ENCODE peak calls at places on chromosome 4, in ten cellular contexts. U is mesenchymal stem cell, Z is Peyer's patch, M is A549, A is keratinocyte, V is pancreas, R is SK-N-SH, P is testis, G is endodermal cell, L is aorta. B is an unnamed sample.
A peak's percentile ranks its signal among the peaks of the same experiment; 100 is the strongest.

GRCh38 chr4:71206763-71207162 is 132.1 kb upstream of the SLC4A4 start:
- DNase-seq in U (no peak), Z (no peak), M (no peak), A (no peak), V (no peak), R (no peak), P (no peak), G (no peak), L (no peak), B (no peak)

GRCh38 chr4:113455081-113455480 is 306.5 kb downstream of the CAMK2D start:
- DNase-seq in U (no peak), Z (no peak), M (no peak), A (no peak), V (no peak), R (no peak), P (no peak), G (no peak), L (no peak), B (no peak)

GRCh38 chr4:152033621-152034020 is 272.8 kb upstream of the GATB start:
- DNase-seq in U (no peak), Z (no peak), M (no peak), A (no peak), V (no peak), R (no peak), P (no peak), G (no peak), L (no peak), B (no peak)

GRCh38 chr4:71389149-71389840 is 50.5 kb downstream of the SLC4A4 start:
- DNase-seq in U (no peak), Z (no peak), M (no peak), A (no peak), V (no peak), R (no peak), P (peak; percentile 17), G (no peak), L (peak; percentile 63), B (no peak)

GRCh38 chr4:150591284-150591874 is 9.4 kb downstream of the MAB21L2 start:
- DNase-seq in U (peak; percentile 38), Z (no peak), M (no peak), A (no peak), V (no peak), R (no peak), P (no peak), G (peak; percentile 85), L (no peak), B (no peak)

GRCh38 chr4:102610476-102610875 is 109.3 kb downstream of the NFKB1 start:
- DNase-seq in U (no peak), Z (no peak), M (no peak), A (no peak), V (no peak), R (no peak), P (no peak), G (no peak), L (no peak), B (no peak)

GRCh38 chr4:181078236-181078635 is 1165.0 kb upstream of the TENM3 start:
- DNase-seq in U (no peak), Z (no peak), M (no peak), A (no peak), V (no peak), R (no peak), P (no peak), G (no peak), L (no peak), B (no peak)

GRCh38 chr4:108559067-108559793 is 61.1 kb upstream of the RPL34 start:
- DNase-seq in U (peak; percentile 5), Z (no peak), M (no peak), A (no peak), V (no peak), R (no peak), P (no peak), G (no peak), L (no peak), B (no peak)

GRCh38 chr4:57501715-57502114 is 391.5 kb upstream of the IGFBP7 start:
- DNase-seq in U (peak; percentile 3), Z (no peak), M (peak; percentile 1), A (no peak), V (no peak), R (no peak), P (no peak), G (no peak), L (peak; percentile 64), B (no peak)

GRCh38 chr4:109022941-109023340 is 260.1 kb upstream of the ETNPPL start:
- DNase-seq in U (peak; percentile 30), Z (no peak), M (no peak), A (no peak), V (no peak), R (no peak), P (no peak), G (no peak), L (no peak), B (no peak)

GRCh38 chr4:40576651-40577480 is 52.8 kb downstream of the RBM47 start:
- DNase-seq in U (peak; percentile 97), Z (peak; percentile 87), M (peak; percentile 85), A (peak; percentile 75), V (peak; percentile 74), R (no peak), P (peak; percentile 73), G (peak; percentile 75), L (peak; percentile 91), B (peak; percentile 94)

DNA sequence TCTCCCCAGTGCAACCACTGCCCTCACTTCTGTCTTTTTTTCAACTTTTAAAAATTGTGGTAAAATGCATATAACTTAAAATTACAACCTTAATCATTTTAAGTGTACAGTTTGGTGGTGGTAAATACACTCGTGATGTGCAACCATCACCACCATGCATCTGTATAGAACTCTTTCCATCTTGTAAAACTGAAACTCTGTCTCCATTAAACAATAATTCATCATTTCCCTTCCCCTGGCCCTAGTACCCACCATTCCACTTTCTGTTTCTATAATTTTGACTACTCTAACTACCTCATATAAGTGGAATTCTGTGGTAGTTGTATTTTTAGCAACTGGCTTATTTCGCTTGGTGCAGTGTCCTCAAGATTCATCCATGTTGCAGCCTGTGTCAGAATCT is 6.8 kb upstream of the CTBP1 start:
- DNase-seq in U (no peak), Z (no peak), M (no peak), A (no peak), V (no peak), R (no peak), P (no peak), G (no peak), L (no peak), B (no peak)
- H3K9me3 ChIP-seq in U (peaks cover 30% of the 10 kb centered on the region), Z (no peaks in the 10 kb centered on the region), M (peaks cover 56% of the 10 kb centered on the region), A (peaks cover 13% of the 10 kb centered on the region), V (no peaks in the 10 kb centered on the region), R (peaks cover 3% of the 10 kb centered on the region), P (no peaks in the 10 kb centered on the region), G (peaks cover 52% of the 10 kb centered on the region), L (peaks cover 6% of the 10 kb centered on the region), B (no peaks in the 10 kb centered on the region)

DNA sequence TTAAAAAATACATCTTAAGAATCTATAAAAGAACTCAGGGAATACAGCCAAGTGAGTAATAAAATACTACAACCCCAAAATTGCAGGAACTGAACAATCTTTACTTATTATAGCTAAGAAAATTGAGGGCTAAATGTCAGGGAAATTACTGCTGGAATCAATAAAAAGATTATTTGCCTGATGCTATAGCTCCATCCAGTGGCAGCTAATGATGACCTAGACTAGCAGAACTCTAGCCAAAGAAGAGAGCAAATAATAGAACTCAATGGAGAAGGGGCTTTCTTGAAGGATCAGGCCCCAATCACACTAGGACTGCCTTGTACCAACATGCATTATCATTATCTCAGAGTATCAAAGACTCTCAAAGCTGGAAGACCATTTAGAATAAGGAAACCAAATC is 85.0 kb upstream of the FAM241A start:
- DNase-seq in U (peak; percentile 50), Z (no peak), M (peak; percentile 6), A (no peak), V (no peak), R (peak; percentile 13), P (no peak), G (peak; percentile 53), L (no peak), B (no peak)
- H3K27ac ChIP-seq in U (no peak overlapping the region), Z (no peak overlapping the region), M (no peak overlapping the region), A (no peak overlapping the region), V (no peak overlapping the region), R (no peak overlapping the region), P (no peak overlapping the region), G (no peak overlapping the region), L (no peak overlapping the region), B (no peak overlapping the region)

GRCh38 chr4:6175426-6175825 is 24.9 kb downstream of the JAKMIP1 start:
- DNase-seq in U (no peak), Z (no peak), M (no peak), A (no peak), V (peak; percentile 6), R (no peak), P (no peak), G (no peak), L (no peak), B (peak; percentile 7)

GRCh38 chr4:6179362-6179761 is 21.0 kb downstream of the JAKMIP1 start:
- DNase-seq in U (no peak), Z (no peak), M (no peak), A (no peak), V (peak; percentile 13), R (no peak), P (no peak), G (no peak), L (no peak), B (no peak)

GRCh38 chr4:6180841-6181631 is 19.3 kb downstream of the JAKMIP1 start:
- DNase-seq in U (no peak), Z (no peak), M (no peak), A (no peak), V (peak; percentile 22), R (no peak), P (no peak), G (no peak), L (no peak), B (no peak)

GRCh38 chr4:6178757-6179156 is 21.6 kb downstream of the JAKMIP1 start:
- DNase-seq in U (no peak), Z (no peak), M (no peak), A (no peak), V (peak; percentile 9), R (no peak), P (no peak), G (no peak), L (no peak), B (no peak)

GRCh38 chr4:6177587-6178197 is 22.7 kb downstream of the JAKMIP1 start:
- DNase-seq in U (no peak), Z (peak; percentile 74), M (no peak), A (no peak), V (peak; percentile 36), R (no peak), P (peak; percentile 64), G (peak; percentile 68), L (no peak), B (no peak)
- H3K4me1 ChIP-seq in U (no peaks in the 10 kb centered on the region), Z (no peaks in the 10 kb centered on the region), M (no peaks in the 10 kb centered on the region), A (no peaks in the 10 kb centered on the region), V (no peaks in the 10 kb centered on the region), R (no peaks in the 10 kb centered on the region), P (no peaks in the 10 kb centered on the region), G (peaks cover 7% of the 10 kb centered on the region), L (no peaks in the 10 kb centered on the region), B (no peaks in the 10 kb centered on the region)

GRCh38 chr4:86652332-86652932 is 58.3 kb downstream of the PTPN13 start:
- DNase-seq in U (no peak), Z (no peak), M (no peak), A (no peak), V (no peak), R (no peak), P (no peak), G (no peak), L (no peak), B (no peak)

GRCh38 chr4:86657382-86657781 is 63.3 kb downstream of the PTPN13 start:
- DNase-seq in U (no peak), Z (no peak), M (no peak), A (no peak), V (no peak), R (no peak), P (no peak), G (no peak), L (no peak), B (no peak)

GRCh38 chr4:86657910-86658309 is 63.8 kb downstream of the PTPN13 start:
- DNase-seq in U (no peak), Z (no peak), M (no peak), A (no peak), V (no peak), R (no peak), P (no peak), G (no peak), L (no peak), B (no peak)

GRCh38 chr4:86653237-86653865 is 59.2 kb downstream of the PTPN13 start:
- DNase-seq in U (no peak), Z (no peak), M (no peak), A (no peak), V (no peak), R (peak; percentile 1), P (no peak), G (peak; percentile 64), L (no peak), B (no peak)
- H3K9me3 ChIP-seq in U (peaks cover 54% of the 10 kb centered on the region), Z (no peaks in the 10 kb centered on the region), M (peaks cover 33% of the 10 kb centered on the region), A (peaks cover 5% of the 10 kb centered on the region), V (no peaks in the 10 kb centered on the region), R (peaks cover 30% of the 10 kb centered on the region), P (no peaks in the 10 kb centered on the region), G (peaks cover 75% of the 10 kb centered on the region), L (peaks cover 8% of the 10 kb centered on the region), B (peaks cover 31% of the 10 kb centered on the region)

B was measured in lower lobe of right lung.